ENCODE peak calls at places on chromosomes 5 and 9, in four cellular contexts. K is uterus, Y is breast epithelium, F is Peyer's patch. P is an unnamed sample.

GRCh38 chr9:96218821-96219614 is 83.0 kb downstream of the HSD17B3 start:
- DNase-seq in K (no peak), Y (no peak), F (no peak), P (no peak)

GRCh38 chr9:40925149-40925548 is 203.3 kb downstream of the FOXD4L6 start:
- DNase-seq in Y (no peak), K (no peak), F (no peak), P (no peak)

GRCh38 chr5:66720776-66721175 is 124.6 kb downstream of the MAST4 start:
- DNase-seq in Y (no peak), F (no peak), K (no peak), P (no peak)

GRCh38 chr9:98075332-98075805 is 18.8 kb downstream of the NANS start:
- DNase-seq in Y (no peak), F (no peak), K (no peak), P (no peak)

GRCh38 chr5:88140396-88140862 is 128.2 kb downstream of the TMEM161B start:
- DNase-seq in K (peak; percentile 51), Y (no peak), F (no peak), P (no peak)

GRCh38 chr9:84481819-84482218 is 141.3 kb upstream of the SLC28A3 start:
- DNase-seq in K (no peak), F (no peak), Y (no peak), P (no peak)

GRCh38 chr5:145934276-145934675 is 2.1 kb upstream of the SH3RF2 start:
- DNase-seq in K (no peak), F (no peak), Y (no peak), P (no peak)

GRCh38 chr5:56815657-56816545 is 552 bp downstream of the MAP3K1 start:
- DNase-seq in K (peak; percentile 27), F (peak; percentile 55), Y (no peak), P (no peak)

GRCh38 chr9:99569840-99570239 is 251.8 kb upstream of the NR4A3 start:
- DNase-seq in K (no peak), F (no peak), Y (no peak), P (no peak)

GRCh38 chr5:136195971-136196577 is 3.1 kb upstream of the SMIM32 start:
- DNase-seq in Y (no peak), K (no peak), F (no peak), P (no peak)

GRCh38 chr9:25322138-25322537 is 356.1 kb downstream of the TUSC1 start:
- DNase-seq in Y (no peak), K (no peak), F (no peak), P (no peak)

GRCh38 chr5:73122875-73123810 is 2.8 kb downstream of the TMEM171 start:
- DNase-seq in F (no peak), K (no peak), Y (no peak), P (no peak)

GRCh38 chr5:167644619-167645018 is 646.8 kb upstream of the WWC1 start:
- DNase-seq in F (no peak), Y (no peak), K (no peak), P (no peak)

GRCh38 chr9:114284316-114285060 is 38.4 kb upstream of the ORM1 start:
- DNase-seq in K (peak; percentile 10), F (no peak), Y (no peak), P (no peak)

GRCh38 chr5:128764910-128765309 is 200.4 kb upstream of the SLC27A6 start:
- DNase-seq in K (no peak), F (no peak), Y (no peak), P (no peak)

GRCh38 chr5:61640631-61641030 is 308.6 kb downstream of the ZSWIM6 start:
- DNase-seq in K (no peak), Y (no peak), F (no peak), P (no peak)

GRCh38 chr5:109921735-109922395 is 232.1 kb downstream of the MAN2A1 start:
- DNase-seq in F (peak; percentile 34), K (no peak), Y (no peak), P (no peak)

GRCh38 chr9:128916204-128916603 is 4.6 kb upstream of the PHYHD1 start:
- DNase-seq in K (peak; percentile 49), Y (peak; percentile 75), F (no peak), P (no peak)

GRCh38 chr5:69517763-69518212 is 25.2 kb downstream of the OCLN start:
- DNase-seq in K (no peak), Y (no peak), F (no peak), P (no peak)

GRCh38 chr5:173016621-173017046 is 33.1 kb downstream of the ATP6V0E1 start:
- DNase-seq in K (no peak), F (no peak), Y (no peak), P (no peak)

GRCh38 chr9:131234799-131235479 is 41.4 kb downstream of the FAM78A start:
- DNase-seq in K (no peak), Y (no peak), F (no peak), P (no peak)

GRCh38 chr9:98254236-98255063 is 999 bp downstream of the TBC1D2 start:
- DNase-seq in Y (no peak), F (no peak), K (no peak), P (no peak)

GRCh38 chr5:79200573-79201183 is 35.3 kb upstream of the JMY start:
- DNase-seq in Y (no peak), F (no peak), K (no peak), P (no peak)

GRCh38 chr9:90830051-90830450 is 28.4 kb downstream of the SYK start:
- DNase-seq in K (no peak), F (no peak), Y (no peak), P (no peak)

GRCh38 chr5:123819818-123820217 is 307.8 kb downstream of the CSNK1G3 start:
- DNase-seq in K (no peak), F (no peak), Y (no peak), P (no peak)

GRCh38 chr5:15545082-15545481 is 45.1 kb downstream of the FBXL7 start:
- DNase-seq in F (no peak), Y (no peak), K (no peak), P (no peak)

GRCh38 chr9:124743686-124744348 is 27.3 kb downstream of the NR6A1 start:
- DNase-seq in F (no peak), Y (no peak), K (no peak), P (no peak)

GRCh38 chr5:127112347-127112864 is 39.1 kb upstream of the C5orf63 start:
- DNase-seq in Y (no peak), F (no peak), K (no peak), P (no peak)

GRCh38 chr5:67206381-67207328 is 10.1 kb upstream of the CD180 start:
- DNase-seq in F (peak; percentile 85), Y (peak; percentile 54), K (no peak), P (no peak)

GRCh38 chr9:113166039-113166438 is 15.2 kb downstream of the SLC31A2 start:
- DNase-seq in F (no peak), Y (no peak), K (no peak), P (no peak)

GRCh38 chr5:60541980-60542379 is 158.0 kb downstream of the DEPDC1B start:
- DNase-seq in K (no peak), F (no peak), Y (no peak), P (no peak)

GRCh38 chr9:131733601-131734061 is 6.2 kb downstream of the RAPGEF1 start:
- DNase-seq in F (peak; percentile 54), K (no peak), Y (no peak), P (no peak)

DNA sequence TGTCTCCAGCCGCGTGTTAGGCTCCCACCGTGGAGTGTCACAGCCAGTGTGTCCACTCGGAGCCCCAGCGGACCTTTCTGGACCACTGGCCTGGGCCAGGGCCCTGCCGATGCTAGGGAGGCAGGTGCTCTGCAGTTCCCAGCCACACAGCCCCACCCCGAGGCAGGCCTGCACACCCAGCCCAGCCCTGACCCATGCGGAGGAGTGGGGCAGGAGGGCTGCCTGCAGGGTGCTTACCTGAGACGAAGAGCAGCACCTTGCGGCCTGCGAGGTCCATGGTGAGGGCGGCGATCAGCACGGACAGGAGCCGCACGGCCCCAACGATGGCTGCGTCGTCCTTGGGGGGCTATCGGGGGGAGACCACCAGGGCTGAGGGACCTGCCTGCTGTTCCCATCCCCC is 5.2 kb downstream of the SLC2A6 start:
- DNase-seq in K (no peak), F (no peak), Y (no peak), P (no peak)
- H3K4me3 ChIP-seq in K (no peak overlapping the region), F (no peak overlapping the region), Y (no peak overlapping the region), P (no peak overlapping the region)

DNA sequence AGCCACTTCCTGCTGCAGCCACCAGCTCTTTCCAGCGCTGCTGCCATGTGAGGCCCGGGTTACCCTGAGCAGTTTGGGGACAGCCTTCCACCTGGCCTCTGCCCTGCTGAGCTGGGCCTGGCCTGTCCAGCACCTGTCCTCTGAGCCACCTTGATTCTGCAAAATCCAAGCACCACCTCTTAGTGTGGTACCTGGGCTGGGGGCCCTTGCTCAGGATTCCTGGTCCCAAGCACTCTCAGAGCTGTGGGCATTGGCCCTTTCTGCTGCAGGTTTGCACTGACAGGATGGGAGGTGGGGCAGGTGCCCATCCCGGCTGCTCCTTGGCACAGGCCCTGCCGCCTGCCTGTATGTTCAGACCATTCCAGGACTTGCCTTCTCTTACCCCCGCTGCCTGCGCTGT is 309.2 kb upstream of the IRX4 start:
- DNase-seq in K (no peak), Y (no peak), F (no peak), P (no peak)
- H3K4me1 ChIP-seq in K (no peaks in the 10 kb centered on the region), Y (no peaks in the 10 kb centered on the region), F (no peaks in the 10 kb centered on the region), P (no peaks in the 10 kb centered on the region)

GRCh38 chr9:132939169-132939568 is 5.2 kb downstream of the TSC1 start:
- DNase-seq in F (no peak), Y (no peak), K (no peak), P (no peak)

GRCh38 chr9:132944294-132945185 is at the start of gene TSC1:
- DNase-seq in Y (peak; percentile 97), F (peak; percentile 95), K (peak; percentile 97), P (peak; percentile 90)

GRCh38 chr9:132943677-132944293 is 631 bp downstream of the TSC1 start:
- DNase-seq in K (no peak), F (no peak), Y (no peak), P (no peak)

GRCh38 chr9:132945186-132946130 is 1.0 kb upstream of the TSC1 start:
- DNase-seq in K (no peak), Y (no peak), F (no peak), P (no peak)

DNA sequence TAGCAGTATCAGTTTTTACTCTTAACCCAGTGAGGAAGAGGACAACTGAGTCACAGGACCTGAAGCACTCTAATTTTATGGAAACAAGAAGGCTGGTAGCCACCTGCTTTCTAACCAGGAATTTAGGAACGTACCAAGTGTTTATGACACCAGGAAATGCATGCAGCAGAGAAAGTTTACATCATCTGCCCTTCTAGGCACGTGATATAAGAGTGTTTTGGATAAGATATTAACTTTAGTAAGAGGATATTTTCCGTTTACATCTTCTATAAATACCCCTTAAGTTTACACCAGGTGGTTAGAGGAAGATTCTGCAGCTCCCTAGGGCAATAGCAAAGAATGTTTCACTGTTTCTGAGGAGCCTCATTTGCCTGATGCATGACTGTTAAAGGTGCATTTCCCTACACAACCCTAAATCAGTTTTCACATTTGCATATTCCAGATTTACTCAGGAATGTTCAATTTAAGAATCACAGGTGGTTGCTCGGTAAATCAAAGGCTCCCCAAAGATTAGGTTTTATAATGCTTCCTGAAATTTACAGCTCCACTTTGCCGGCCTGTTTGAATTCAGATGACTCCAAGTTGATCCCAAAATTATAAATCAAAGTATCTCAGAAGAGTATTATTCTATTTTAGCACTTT is 1.8 kb downstream of the TSC1 start:
- DNase-seq in Y (no peak), F (no peak), K (no peak), P (no peak)
- H3K4me3 ChIP-seq in Y (no peak overlapping the region), F (no peak overlapping the region), K (no peak overlapping the region), P (no peak overlapping the region)

GRCh38 chr5:14144586-14145355 is 1.6 kb downstream of the TRIO start:
- DNase-seq in Y (peak; percentile 64), F (peak; percentile 83), K (peak; percentile 72), P (no peak)

GRCh38 chr5:14148483-14148882 is 5.3 kb downstream of the TRIO start:
- DNase-seq in Y (no peak), K (no peak), F (no peak), P (no peak)

GRCh38 chr5:14145356-14146334 is 2.5 kb downstream of the TRIO start:
- DNase-seq in F (no peak), Y (no peak), K (no peak), P (no peak)

GRCh38 chr5:14147210-14147609 is 4.1 kb downstream of the TRIO start:
- DNase-seq in K (no peak), F (no peak), Y (no peak), P (no peak)

GRCh38 chr5:14146725-14147124 is 3.6 kb downstream of the TRIO start:
- DNase-seq in K (no peak), Y (no peak), F (no peak), P (no peak)
- H3K4me1 ChIP-seq in K (peaks cover 14% of the 10 kb centered on the region), Y (peaks cover 10% of the 10 kb centered on the region), F (peaks cover 20% of the 10 kb centered on the region), P (peaks cover 43% of the 10 kb centered on the region)

P was measured in esophagus squamous epithelium.